ENCODE peak calls at places on chromosomes 3 and 15, in five cellular contexts. One of them, this sample, is unnamed.

GRCh38 chr3:69882560-69882959 is 117.0 kb upstream of the SAMMSON start:
- DNase-seq in GM23248: no peak
- DNase-seq in GM19239: no peak
- DNase-seq in germinal center: no peak
- DNase-seq in CD8-positive, alpha-beta memory T cell: no peak
- DNase-seq in this sample: no peak

GRCh38 chr3:113174806-113175490 is 36.4 kb upstream of the BOC start:
- DNase-seq in GM23248: peak; percentile 34
- DNase-seq in germinal center: no peak
- DNase-seq in CD8-positive, alpha-beta memory T cell: no peak
- DNase-seq in GM19239: no peak
- DNase-seq in this sample: no peak

GRCh38 chr3:112884678-112885290 is 38.1 kb upstream of the CD200R1L start:
- DNase-seq in germinal center: no peak
- DNase-seq in CD8-positive, alpha-beta memory T cell: no peak
- DNase-seq in GM23248: no peak
- DNase-seq in GM19239: no peak
- DNase-seq in this sample: no peak

GRCh38 chr15:50798684-50799083 is 33.2 kb upstream of the SPPL2A start:
- DNase-seq in germinal center: no peak
- DNase-seq in GM19239: no peak
- DNase-seq in GM23248: no peak
- DNase-seq in CD8-positive, alpha-beta memory T cell: no peak
- DNase-seq in this sample: no peak

GRCh38 chr15:42084465-42085235 is 9.7 kb downstream of the PLA2G4D start:
- DNase-seq in GM19239: peak; percentile 76
- DNase-seq in GM23248: peak; percentile 74
- DNase-seq in germinal center: peak; percentile 65
- DNase-seq in CD8-positive, alpha-beta memory T cell: peak; percentile 52
- DNase-seq in this sample: peak; percentile 53

GRCh38 chr15:68991723-68992122 is 22.8 kb upstream of the NOX5 start:
- DNase-seq in GM19239: no peak
- DNase-seq in GM23248: no peak
- DNase-seq in CD8-positive, alpha-beta memory T cell: no peak
- DNase-seq in germinal center: no peak
- DNase-seq in this sample: no peak

GRCh38 chr3:51621091-51621892 is 49.8 kb upstream of the TEX264 start:
- DNase-seq in CD8-positive, alpha-beta memory T cell: no peak
- DNase-seq in GM19239: no peak
- DNase-seq in germinal center: no peak
- DNase-seq in GM23248: peak; percentile 45
- DNase-seq in this sample: no peak

GRCh38 chr15:39511000-39511914 is 69.6 kb upstream of the THBS1 start:
- DNase-seq in GM19239: no peak
- DNase-seq in CD8-positive, alpha-beta memory T cell: no peak
- DNase-seq in germinal center: no peak
- DNase-seq in GM23248: peak; percentile 98
- DNase-seq in this sample: no peak

GRCh38 chr15:38254065-38254883 is 1.6 kb downstream of the SPRED1 start:
- DNase-seq in GM23248: peak; percentile 77
- DNase-seq in CD8-positive, alpha-beta memory T cell: peak; percentile 58
- DNase-seq in GM19239: peak; percentile 34
- DNase-seq in germinal center: peak; percentile 60
- DNase-seq in this sample: no peak

GRCh38 chr15:81939604-81940440 is 106.0 kb downstream of the MEX3B start:
- DNase-seq in GM19239: peak; percentile 4
- DNase-seq in GM23248: peak; percentile 20
- DNase-seq in CD8-positive, alpha-beta memory T cell: no peak
- DNase-seq in germinal center: peak; percentile 33
- DNase-seq in this sample: peak; percentile 17

This sample was measured in GM18507.